ENCODE peak calls at places on chromosomes 5 and 9, in eight cellular contexts. C is upper lobe of right lung; M is cardiac muscle cell; L is right cardiac atrium; J is naive thymus-derived CD4-positive, alpha-beta T cell; G is pancreas; N is ovary; Q is stomach. R is an unnamed sample.

GRCh38 chr5:107217721-107218130 is 453.0 kb downstream of the EFNA5 start:
- DNase-seq in N (no peak), L (peak; percentile 81), G (no peak), Q (no peak), J (no peak), M (no peak), C (peak; percentile 81), R (no peak)

GRCh38 chr9:70278312-70278711 is 19.5 kb downstream of the SMC5 start:
- DNase-seq in M (no peak), Q (no peak), N (no peak), L (no peak), C (no peak), G (no peak), J (no peak), R (no peak)

GRCh38 chr9:128057724-128058409 is 9.3 kb downstream of the NAIF1 start:
- DNase-seq in N (no peak), G (no peak), J (no peak), M (no peak), C (no peak), Q (no peak), L (no peak), R (no peak)

GRCh38 chr5:131355972-131356528 is 92.2 kb downstream of the CDC42SE2 start:
- DNase-seq in Q (no peak), J (no peak), C (no peak), G (no peak), M (peak; percentile 44), L (no peak), N (no peak), R (no peak)

GRCh38 chr9:134912126-134912840 is 5.4 kb downstream of the FCN1 start:
- DNase-seq in G (no peak), L (no peak), C (peak; percentile 46), N (no peak), J (no peak), Q (no peak), M (no peak), R (no peak)

GRCh38 chr5:170251462-170251861 is 18.7 kb downstream of the C5orf58 start:
- DNase-seq in C (no peak), N (no peak), M (no peak), G (no peak), L (no peak), Q (no peak), J (no peak), R (no peak)

GRCh38 chr9:27278374-27278773 is 18.6 kb downstream of the EQTN start:
- DNase-seq in J (no peak), Q (no peak), L (no peak), N (no peak), M (peak; percentile 29), G (no peak), C (no peak), R (no peak)

GRCh38 chr9:91239367-91240111 is 122.2 kb downstream of the AUH start:
- DNase-seq in M (no peak), J (no peak), G (no peak), Q (no peak), N (no peak), L (no peak), C (no peak), R (no peak)

GRCh38 chr5:36661446-36662220 is 55.2 kb downstream of the SLC1A3 start:
- DNase-seq in N (no peak), Q (no peak), C (no peak), L (no peak), G (no peak), M (no peak), J (no peak), R (no peak)

GRCh38 chr5:79858097-79858723 is 132.9 kb downstream of the MTX3 start:
- DNase-seq in N (peak; percentile 67), M (peak; percentile 68), C (peak; percentile 77), G (peak; percentile 81), J (peak; percentile 83), L (peak; percentile 90), Q (peak; percentile 81), R (peak; percentile 72)

GRCh38 chr9:125632321-125633115 is 74.5 kb downstream of the MAPKAP1 start:
- DNase-seq in G (no peak), J (no peak), C (no peak), N (no peak), L (no peak), Q (no peak), M (no peak), R (no peak)

GRCh38 chr5:69276422-69277174 is 41.9 kb downstream of the CDK7 start:
- DNase-seq in Q (no peak), M (peak; percentile 33), C (no peak), L (no peak), N (no peak), J (no peak), G (no peak), R (no peak)

GRCh38 chr5:68304421-68305052 is 89.0 kb downstream of the PIK3R1 start:
- DNase-seq in N (no peak), G (no peak), L (no peak), M (peak; percentile 32), C (no peak), J (no peak), Q (no peak), R (no peak)

GRCh38 chr5:68435611-68436010 is 220.1 kb downstream of the PIK3R1 start:
- DNase-seq in N (no peak), J (no peak), Q (no peak), C (no peak), M (no peak), L (peak; percentile 43), G (no peak), R (no peak)

GRCh38 chr5:88956416-88956815 is 73.4 kb upstream of the MEF2C start:
- DNase-seq in C (no peak), L (no peak), G (no peak), Q (no peak), M (no peak), N (no peak), J (no peak), R (no peak)

GRCh38 chr5:66945389-66946349 is 250.9 kb downstream of the CD180 start:
- DNase-seq in L (no peak), Q (no peak), N (no peak), M (no peak), C (no peak), G (no peak), J (no peak), R (no peak)

GRCh38 chr5:170338933-170339779 is 41.6 kb upstream of the LCP2 start:
- DNase-seq in L (no peak), Q (peak; percentile 43), J (peak; percentile 69), M (no peak), G (no peak), C (no peak), N (no peak), R (no peak)

GRCh38 chr5:40653221-40654022 is 26.3 kb upstream of the PTGER4 start:
- DNase-seq in G (no peak), Q (no peak), N (no peak), L (no peak), M (no peak), C (no peak), J (no peak), R (no peak)

DNA sequence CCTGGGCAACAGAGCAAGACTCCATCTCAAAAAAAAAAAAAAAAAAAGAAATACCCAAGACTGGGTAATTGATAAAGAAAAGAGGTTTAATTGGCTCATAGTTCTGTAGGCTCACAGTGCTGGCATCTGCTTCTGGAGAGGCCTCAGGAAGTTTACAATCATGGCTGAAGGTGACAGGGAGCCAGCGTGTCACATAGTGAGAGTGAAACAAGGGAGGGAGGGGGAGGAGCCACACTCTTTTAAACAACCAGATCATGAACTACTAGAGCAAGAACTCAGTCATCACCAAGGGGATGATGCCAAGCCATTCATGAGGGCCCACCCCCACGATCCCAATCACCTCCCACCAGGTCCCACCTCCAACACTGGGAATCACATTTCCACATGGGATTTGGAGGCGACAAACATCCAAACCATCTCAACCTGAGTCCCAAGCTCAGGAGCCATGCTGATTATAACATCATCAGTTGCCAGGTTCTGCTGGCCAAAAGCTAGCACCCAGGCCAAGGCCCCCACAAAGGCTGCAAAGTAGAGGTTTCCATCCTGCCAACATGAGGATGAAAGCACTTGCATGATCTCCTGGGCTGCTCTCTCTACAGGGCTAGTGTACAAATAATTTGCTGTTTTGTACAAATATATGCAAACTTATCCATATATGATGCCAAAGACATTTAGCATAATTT is 15.3 kb downstream of the DENND1A start:
- DNase-seq in N (no peak), Q (no peak), G (no peak), C (no peak), M (no peak), J (no peak), L (no peak), R (no peak)
- H3K9me3 ChIP-seq in N (no peaks in the 10 kb centered on the region), Q (no peaks in the 10 kb centered on the region), G (no peaks in the 10 kb centered on the region), C (no peaks in the 10 kb centered on the region), M (no peaks in the 10 kb centered on the region), J (no peaks in the 10 kb centered on the region), L (no peaks in the 10 kb centered on the region), R (no peaks in the 10 kb centered on the region)

DNA sequence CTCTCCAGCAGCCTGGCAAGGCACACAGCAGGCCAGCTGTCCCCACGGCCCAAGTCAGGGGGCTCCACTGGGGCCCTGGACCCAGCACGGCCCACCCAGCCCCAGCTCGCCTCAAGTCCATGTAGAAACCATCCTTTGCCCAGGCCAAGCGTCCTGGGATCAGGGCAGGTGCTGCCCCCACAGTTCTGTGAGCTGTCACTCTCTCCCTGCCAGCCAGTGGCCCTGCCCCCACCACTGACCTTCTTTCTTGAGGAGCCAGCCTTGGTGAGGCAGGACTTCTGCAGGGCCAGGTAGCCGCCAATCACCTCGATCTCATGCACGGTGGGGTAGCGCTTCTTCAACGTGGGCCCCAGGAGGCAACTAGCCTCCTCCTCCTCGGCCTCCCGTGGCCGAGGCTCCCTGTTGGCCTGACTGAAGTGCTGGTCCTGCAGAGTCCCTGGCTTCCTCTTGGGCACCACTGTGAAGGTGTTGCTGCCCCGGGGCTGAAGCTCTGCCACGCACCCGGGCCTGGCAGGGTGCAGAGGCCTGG is 1.7 kb downstream of the TPRN start:
- DNase-seq in Q (peak; percentile 38), G (no peak), J (no peak), L (no peak), M (no peak), C (no peak), N (no peak), R (no peak)
- H3K4me3 ChIP-seq in Q (peak overlapping the region; percentile 66), G (peak overlapping the region; percentile 80), J (no peak overlapping the region), L (no peak overlapping the region), M (no peak overlapping the region), C (peak overlapping the region; percentile 55), N (no peak overlapping the region), R (no peak overlapping the region)

GRCh38 chr9:132681561-132681960 is 11.3 kb downstream of the GTF3C4 start:
- DNase-seq in M (no peak), L (no peak), N (no peak), J (no peak), Q (no peak), C (no peak), G (no peak), R (no peak)

GRCh38 chr9:132677976-132678375 is 7.7 kb downstream of the GTF3C4 start:
- DNase-seq in M (no peak), G (no peak), Q (no peak), J (no peak), N (no peak), C (no peak), L (no peak), R (no peak)

GRCh38 chr9:132679946-132680620 is 9.8 kb downstream of the GTF3C4 start:
- DNase-seq in L (no peak), G (no peak), M (no peak), J (no peak), Q (no peak), N (no peak), C (no peak), R (no peak)

GRCh38 chr9:132683873-132684272 is 13.6 kb downstream of the GTF3C4 start:
- DNase-seq in J (no peak), C (no peak), M (no peak), N (no peak), Q (no peak), G (no peak), L (no peak), R (no peak)
- H3K4me1 ChIP-seq in J (no peaks in the 10 kb centered on the region), C (no peaks in the 10 kb centered on the region), M (peaks cover 5% of the 10 kb centered on the region), N (peaks cover 3% of the 10 kb centered on the region), Q (no peaks in the 10 kb centered on the region), G (no peaks in the 10 kb centered on the region), L (no peaks in the 10 kb centered on the region), R (no peaks in the 10 kb centered on the region)

GRCh38 chr5:45355189-45355992 is 340.8 kb downstream of the HCN1 start:
- DNase-seq in L (no peak), C (no peak), J (no peak), G (no peak), M (no peak), Q (no peak), N (no peak), R (no peak)
- H3K9me3 ChIP-seq in L (no peaks in the 10 kb centered on the region), C (no peaks in the 10 kb centered on the region), J (no peaks in the 10 kb centered on the region), G (no peaks in the 10 kb centered on the region), M (no peaks in the 10 kb centered on the region), Q (no peaks in the 10 kb centered on the region), N (no peaks in the 10 kb centered on the region), R (no peaks in the 10 kb centered on the region)